ENCODE peak calls at places on chromosomes 16 and 17, in five cellular contexts. R, B, U, V and T are unnamed samples.

GRCh38 chr17:8581002-8581658 is 49.4 kb downstream of the MYH10 start:
- DNase-seq in R (no peak), B (no peak), U (no peak), V (no peak), T (no peak)

GRCh38 chr17:71071837-71072236 is 902.5 kb downstream of the KCNJ2 start:
- DNase-seq in R (no peak), B (no peak), U (peak; percentile 99), V (no peak), T (no peak)

GRCh38 chr17:71757156-71757555 is 363.7 kb upstream of the SOX9 start:
- DNase-seq in R (no peak), B (no peak), U (no peak), V (no peak), T (no peak)

GRCh38 chr17:34596897-34597296 is 17.5 kb downstream of the TMEM132E start:
- DNase-seq in R (no peak), B (no peak), U (no peak), V (no peak), T (no peak)

GRCh38 chr17:69581061-69581955 is 166.8 kb downstream of the MAP2K6 start:
- DNase-seq in R (no peak), B (no peak), U (peak; percentile 47), V (no peak), T (no peak)

GRCh38 chr16:54191163-54191562 is 95.4 kb downstream of the IRX3 start:
- DNase-seq in R (no peak), B (no peak), U (no peak), V (no peak), T (no peak)

GRCh38 chr17:16676645-16677044 is 13.4 kb upstream of the CCDC144A start:
- DNase-seq in R (no peak), B (no peak), U (peak; percentile 25), V (no peak), T (no peak)

GRCh38 chr17:2054262-2054739 is 602 bp upstream of the HIC1 start:
- DNase-seq in R (no peak), B (peak; percentile 73), U (peak; percentile 55), V (no peak), T (no peak)

GRCh38 chr16:53766304-53767016 is 62.5 kb downstream of the FTO start:
- DNase-seq in R (no peak), B (peak; percentile 45), U (peak; percentile 34), V (no peak), T (no peak)

GRCh38 chr17:81514735-81515529 is 2.3 kb upstream of the ACTG1 start:
- DNase-seq in R (peak; percentile 82), B (peak; percentile 90), U (peak; percentile 82), V (no peak), T (no peak)

GRCh38 chr17:35539659-35540026 is 2.2 kb upstream of the SLFN12L start:
- DNase-seq in R (no peak), B (no peak), U (no peak), V (no peak), T (no peak)

GRCh38 chr16:3070608-3071111 is 5.2 kb downstream of the IL32 start:
- DNase-seq in R (no peak), B (no peak), U (no peak), V (no peak), T (no peak)

GRCh38 chr16:23296994-23297393 is 5.1 kb upstream of the SCNN1B start:
- DNase-seq in R (no peak), B (no peak), U (no peak), V (no peak), T (no peak)

GRCh38 chr17:76248013-76248782 is 7.9 kb upstream of the RNF157 start:
- DNase-seq in R (no peak), B (no peak), U (no peak), V (no peak), T (no peak)
- TF ChIP-seq CTCF in R (no peak), B (no peak), U (no peak), V (peak; percentile 25), T (no peak)

DNA sequence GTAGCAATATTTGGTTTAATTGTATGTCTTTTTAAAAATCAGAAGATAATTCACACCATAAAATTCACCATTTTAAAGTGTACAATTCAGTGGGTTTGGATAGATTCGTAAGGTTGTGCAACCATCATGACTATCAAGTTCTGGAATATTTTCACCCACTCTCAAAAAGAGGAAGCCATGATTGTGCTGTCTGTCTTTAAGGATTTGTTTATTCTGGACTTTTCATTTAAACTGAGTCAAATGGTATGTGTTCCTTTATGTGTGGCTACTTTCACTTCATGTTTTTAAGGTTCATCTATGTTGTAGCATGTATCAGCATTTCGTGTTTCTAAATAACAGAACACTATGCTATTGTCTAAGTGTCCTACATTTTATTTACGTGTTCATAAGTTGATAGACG is 68.1 kb upstream of the CPHXL start:
- DNase-seq in R (no peak), B (no peak), U (no peak), V (no peak), T (no peak)
- TF ChIP-seq CTCF in R (no peak), B (no peak), U (no peak), V (no peak), T (no peak)

DNA sequence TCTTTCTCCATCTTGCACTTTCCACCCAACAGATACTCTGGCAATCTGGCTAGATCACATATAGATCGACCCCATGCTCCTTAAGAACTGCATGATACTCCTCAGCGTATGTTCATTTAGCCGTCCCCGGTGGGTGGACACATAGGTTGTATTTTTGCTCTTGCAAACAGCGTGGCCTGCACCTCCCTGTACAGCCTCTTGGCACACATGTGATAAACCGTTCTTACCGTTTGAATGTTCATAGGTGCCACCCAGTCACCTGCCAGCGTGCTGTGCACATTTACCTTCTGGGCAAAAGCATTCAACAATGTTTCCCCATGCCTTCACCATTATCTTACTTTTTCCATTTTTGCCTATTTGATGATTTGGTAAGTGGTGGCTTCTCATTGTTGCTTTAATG is 6.2 kb downstream of the TNP2 start:
- DNase-seq in R (no peak), B (no peak), U (no peak), V (no peak), T (no peak)
- TF ChIP-seq CTCF in R (no peak), B (no peak), U (no peak), V (no peak), T (no peak)

GRCh38 chr16:11354733-11355574 is 9.7 kb downstream of the RMI2 start:
- DNase-seq in R (no peak), B (no peak), U (peak; percentile 92), V (no peak), T (no peak)
- TF ChIP-seq CTCF in R (no peak), B (no peak), U (peak; percentile 11), V (no peak), T (no peak)

GRCh38 chr16:20611350-20611902 is 35.3 kb upstream of the ACSM2B start:
- DNase-seq in R (no peak), B (no peak), U (no peak), V (no peak), T (peak; percentile 85)

GRCh38 chr16:20611975-20612471 is 35.9 kb upstream of the ACSM2B start:
- DNase-seq in R (peak; percentile 81), B (no peak), U (no peak), V (no peak), T (peak; percentile 86)

GRCh38 chr16:20612551-20613470 is 36.6 kb upstream of the ACSM2B start:
- DNase-seq in R (peak; percentile 74), B (no peak), U (no peak), V (no peak), T (peak; percentile 89)

GRCh38 chr16:20610192-20610891 is 34.2 kb upstream of the ACSM2B start:
- DNase-seq in R (no peak), B (no peak), U (no peak), V (no peak), T (peak; percentile 76)

DNA sequence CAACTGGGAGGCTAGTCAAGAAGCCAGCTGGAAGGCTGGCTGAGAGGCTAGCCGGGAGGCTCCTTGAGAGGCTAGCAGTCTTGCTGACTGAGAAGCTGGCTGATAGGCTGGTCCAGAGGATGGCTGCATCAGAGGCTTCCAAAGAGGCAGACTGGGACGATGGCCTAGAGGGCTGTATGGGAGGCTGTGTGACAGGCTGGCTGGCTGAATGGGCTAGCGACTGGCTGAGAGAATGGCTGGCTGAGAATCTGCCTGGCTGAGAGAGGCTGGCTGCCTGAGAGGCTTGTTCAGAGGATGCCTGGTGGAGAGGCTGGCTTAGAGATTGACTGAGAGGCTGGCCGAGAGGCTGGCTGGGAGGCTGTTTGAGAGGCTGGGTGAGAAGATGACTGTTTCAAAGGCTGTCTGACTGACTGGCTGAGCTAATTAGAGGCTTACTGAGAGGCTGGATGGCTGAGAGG is 34.8 kb upstream of the ACSM2B start:
- DNase-seq in R (no peak), B (no peak), U (no peak), V (no peak), T (no peak)
- TF ChIP-seq CTCF in R (no peak), B (no peak), U (no peak), V (no peak), T (no peak)

GRCh38 chr17:45201457-45201856 is 20.2 kb upstream of the FMNL1 start:
- DNase-seq in R (no peak), B (no peak), U (no peak), V (no peak), T (no peak)

GRCh38 chr17:45197108-45197507 is 24.6 kb upstream of the FMNL1 start:
- DNase-seq in R (no peak), B (no peak), U (no peak), V (no peak), T (no peak)

GRCh38 chr17:45197555-45198334 is 23.9 kb upstream of the FMNL1 start:
- DNase-seq in R (peak; percentile 94), B (peak; percentile 96), U (peak; percentile 77), V (peak; percentile 39), T (peak; percentile 94)

GRCh38 chr17:45195424-45195823 is 26.3 kb upstream of the FMNL1 start:
- DNase-seq in R (no peak), B (no peak), U (no peak), V (no peak), T (no peak)

DNA sequence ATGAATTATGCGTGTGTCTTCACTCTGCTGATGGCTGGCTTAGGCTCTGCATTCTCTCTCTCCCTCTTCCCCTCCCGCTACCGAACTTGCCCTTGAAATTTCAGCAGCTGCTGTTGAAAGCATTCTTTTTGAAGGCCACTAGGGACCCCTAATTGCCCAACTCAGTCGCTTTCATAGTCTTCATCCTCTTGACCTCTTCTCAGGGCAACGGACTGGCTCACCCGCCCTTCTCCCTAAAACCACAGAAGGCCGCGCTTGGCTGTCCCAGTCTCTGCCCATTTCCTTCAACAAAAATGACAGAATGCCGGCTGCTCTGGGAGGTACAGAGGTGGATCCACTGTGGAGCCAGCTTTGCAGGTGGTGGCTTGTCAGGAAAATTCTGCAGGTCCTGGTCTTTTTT is 21.0 kb upstream of the FMNL1 start:
- DNase-seq in R (peak; percentile 82), B (no peak), U (no peak), V (no peak), T (no peak)
- TF ChIP-seq CTCF in R (no peak), B (no peak), U (no peak), V (no peak), T (no peak)

GRCh38 chr17:11031787-11032186 is 193.9 kb upstream of the PIRT start:
- DNase-seq in R (no peak), B (no peak), U (no peak), V (no peak), T (no peak)
- TF ChIP-seq CTCF in R (no peak), B (no peak), U (no peak), V (no peak), T (no peak)

DNA sequence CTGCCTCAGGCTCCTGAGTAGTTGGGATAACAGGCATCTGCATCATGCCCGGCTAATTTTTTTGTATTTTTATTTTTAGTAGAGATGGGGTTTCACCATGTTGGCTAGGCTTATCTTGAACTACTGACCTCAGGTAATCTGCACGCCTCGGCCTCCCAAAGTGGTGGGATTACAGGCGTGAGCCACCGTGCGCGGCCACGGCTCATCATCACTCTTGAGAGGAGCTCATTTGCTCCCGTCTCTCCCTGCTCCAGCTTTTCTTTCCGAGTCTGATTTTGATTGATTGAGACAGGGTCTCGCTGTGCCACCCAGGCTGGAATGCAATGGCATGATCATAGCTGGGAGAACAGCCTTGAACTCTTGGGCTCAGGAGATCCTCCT is 12.6 kb downstream of the PGS1 start:
- DNase-seq in R (no peak), B (no peak), U (no peak), V (no peak), T (no peak)
- TF ChIP-seq CTCF in R (no peak), B (no peak), U (no peak), V (no peak), T (no peak)

GRCh38 chr17:64036198-64036922 is 15.9 kb upstream of the ICAM2 start:
- DNase-seq in R (no peak), B (no peak), U (no peak), V (no peak), T (no peak)
- TF ChIP-seq CTCF in R (no peak), B (peak; percentile 30), U (no peak), V (no peak), T (no peak)